ENCODE peak calls at places on chromosomes 12 and 14, in four cellular contexts. N, F, M and H are unnamed samples.

GRCh38 chr12:58341791-58342190 is 400.4 kb downstream of the ATP23 start:
- DNase-seq in N (no peak), M (no peak), F (no peak), H (no peak)

GRCh38 chr12:110109837-110110535 is 14.2 kb upstream of the IFT81 start:
- DNase-seq in N (no peak), M (no peak), F (no peak), H (no peak)

GRCh38 chr12:8894378-8894777 is 19.9 kb upstream of the PHC1 start:
- DNase-seq in F (no peak), N (no peak), M (no peak), H (no peak)

GRCh38 chr12:32549675-32550079 is 129.4 kb upstream of the DNM1L start:
- DNase-seq in M (no peak), F (no peak), N (no peak), H (no peak)

GRCh38 chr12:63206908-63207307 is 55.9 kb upstream of the AVPR1A start:
- DNase-seq in F (no peak), M (no peak), N (no peak), H (no peak)

GRCh38 chr12:45648070-45648469 is 81.4 kb upstream of the ARID2 start:
- DNase-seq in N (no peak), M (peak; percentile 53), F (no peak), H (no peak)

GRCh38 chr12:45235087-45236025 is 19.5 kb downstream of the ANO6 start:
- DNase-seq in F (no peak), N (no peak), M (no peak), H (no peak)

GRCh38 chr12:47730341-47730744 is 5.1 kb upstream of the ENDOU start:
- DNase-seq in F (no peak), M (no peak), N (no peak), H (no peak)

GRCh38 chr12:103635419-103635818 is 48.3 kb downstream of the STAB2 start:
- DNase-seq in M (no peak), N (no peak), F (no peak), H (no peak)

GRCh38 chr14:45135181-45135580 is 549 bp upstream of the FANCM start:
- DNase-seq in F (no peak), M (no peak), N (no peak), H (no peak)

GRCh38 chr14:52553671-52554575 is 1.3 kb downstream of the GPR137C start:
- DNase-seq in N (peak; percentile 67), M (peak; percentile 91), F (peak; percentile 79), H (peak; percentile 59)

GRCh38 chr14:95507701-95508103 is 8.7 kb downstream of the SYNE3 start:
- DNase-seq in F (no peak), N (no peak), M (no peak), H (no peak)

GRCh38 chr12:120817559-120818330 is 86.4 kb downstream of the SPPL3 start:
- DNase-seq in F (no peak), N (no peak), M (no peak), H (no peak)

GRCh38 chr14:101442451-101442850 is 118.8 kb upstream of the DIO3 start:
- DNase-seq in M (no peak), N (no peak), F (no peak), H (no peak)

GRCh38 chr12:125533434-125534029 is 468.3 kb downstream of the AACS start:
- DNase-seq in M (peak; percentile 53), F (no peak), N (peak; percentile 58), H (peak; percentile 72)

GRCh38 chr14:93712079-93712837 is 76.0 kb downstream of the PRIMA1 start:
- DNase-seq in N (no peak), M (no peak), F (no peak), H (no peak)

GRCh38 chr14:31560759-31561154 is 447 bp upstream of the NUBPL start:
- DNase-seq in F (no peak), M (no peak), N (no peak), H (no peak)

GRCh38 chr14:24240110-24240918 is 2.1 kb downstream of the TINF2 start:
- DNase-seq in M (peak; percentile 20), F (no peak), N (no peak), H (no peak)

GRCh38 chr14:24238527-24239037 is 3.8 kb downstream of the TINF2 start:
- DNase-seq in M (peak; percentile 4), F (no peak), N (no peak), H (no peak)

GRCh38 chr14:24243336-24243836 is 963 bp upstream of the TINF2 start:
- DNase-seq in F (no peak), N (no peak), M (no peak), H (no peak)

GRCh38 chr14:24238123-24238522 is 4.3 kb downstream of the TINF2 start:
- DNase-seq in M (peak; percentile 3), F (no peak), N (no peak), H (no peak)

DNA sequence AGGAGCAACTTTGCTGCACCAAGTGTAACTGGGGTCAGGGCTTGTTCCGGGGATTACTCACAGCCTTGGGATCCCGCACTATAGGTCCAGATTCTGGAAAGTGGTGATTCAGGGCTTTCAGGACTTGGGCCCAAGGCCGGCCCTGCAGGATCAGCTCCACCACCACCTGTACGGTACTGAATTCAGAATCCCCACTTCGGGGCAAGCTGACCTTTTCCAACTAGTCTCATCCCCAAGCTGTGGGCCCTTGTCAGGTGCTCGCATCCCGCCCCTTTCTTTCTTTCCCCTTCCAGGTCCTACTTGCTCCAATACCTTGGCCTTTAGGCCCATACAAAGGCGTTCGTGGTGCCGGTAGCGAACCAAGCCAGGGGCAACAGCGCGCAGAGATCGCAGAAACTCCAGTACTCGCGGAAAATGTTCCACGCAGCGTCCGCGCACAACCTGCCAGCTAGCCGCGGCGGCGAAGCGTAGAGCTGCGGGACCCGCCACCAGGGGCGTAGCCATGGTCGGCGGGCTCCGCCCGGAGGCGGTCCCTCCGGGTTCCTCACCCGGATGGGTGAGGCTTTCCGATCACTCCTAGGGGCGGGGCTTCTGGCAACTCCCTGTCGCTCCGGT is 487 bp downstream of the TINF2 start:
- DNase-seq in M (peak; percentile 93), N (peak; percentile 89), F (peak; percentile 91), H (peak; percentile 97)
- TF ChIP-seq CTCF in M (peak; percentile 56), N (peak; percentile 7), F (peak; percentile 84), H (no peak)

GRCh38 chr14:103540816-103541493 is 12.0 kb downstream of the TRMT61A start:
- DNase-seq in N (no peak), M (peak; percentile 45), F (no peak), H (no peak)

GRCh38 chr14:103542545-103543088 is 13.6 kb downstream of the TRMT61A start:
- DNase-seq in F (no peak), M (peak; percentile 74), N (no peak), H (no peak)

GRCh38 chr14:103541494-103541943 is 12.5 kb downstream of the TRMT61A start:
- DNase-seq in F (no peak), M (peak; percentile 33), N (no peak), H (no peak)

GRCh38 chr14:103543140-103543539 is 14.1 kb downstream of the TRMT61A start:
- DNase-seq in F (no peak), N (no peak), M (peak; percentile 35), H (no peak)

GRCh38 chr14:103541944-103542544 is 13.0 kb downstream of the TRMT61A start:
- DNase-seq in M (peak; percentile 57), F (no peak), N (no peak), H (no peak)
- TF ChIP-seq CTCF in M (no peak), F (no peak), N (no peak), H (no peak)

DNA sequence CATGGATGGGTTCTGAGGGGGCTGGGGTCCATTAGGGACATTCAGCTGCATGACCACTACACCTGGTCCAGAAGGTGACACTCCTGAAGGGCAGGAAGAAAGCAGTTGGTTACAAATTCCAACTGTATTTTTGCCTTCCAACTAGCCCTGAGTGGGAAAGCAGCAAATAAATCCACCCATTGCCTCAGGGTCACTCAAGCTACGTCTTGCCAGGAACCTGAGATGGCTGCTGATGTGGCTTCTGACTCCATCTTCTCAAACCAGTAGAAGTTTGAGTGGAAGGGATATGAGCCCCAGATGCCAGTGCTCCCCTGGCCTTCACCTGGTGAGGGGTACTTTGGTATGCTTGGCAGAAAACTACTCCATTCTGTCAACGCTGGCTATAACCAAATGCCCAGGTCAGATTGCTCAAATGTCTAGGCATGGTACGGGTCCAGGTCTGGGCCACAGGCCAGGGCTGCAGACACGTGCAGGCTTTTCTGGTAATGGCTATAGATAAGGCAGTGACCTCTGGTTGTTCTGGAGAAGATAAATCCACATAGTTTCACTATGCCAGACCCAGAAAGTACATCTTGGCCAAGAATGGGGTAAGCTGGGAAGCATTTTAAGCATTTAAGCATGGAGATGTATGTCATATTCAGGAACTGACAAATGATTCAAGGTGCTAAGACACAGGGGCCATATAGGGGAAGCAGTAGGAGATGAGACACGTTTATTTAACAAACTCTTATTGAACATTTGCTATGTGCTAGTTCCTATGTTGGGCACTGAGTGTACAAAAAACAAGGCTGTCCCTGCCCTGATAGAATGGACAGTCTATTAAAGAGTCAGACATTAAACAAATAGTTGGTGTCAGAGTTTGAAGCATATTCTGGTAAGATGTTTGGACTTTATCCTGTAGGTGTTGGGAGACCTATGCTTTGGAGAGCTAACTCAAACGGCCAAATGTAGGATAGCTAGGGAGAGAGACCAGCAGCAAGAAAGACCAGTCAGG is 8.3 kb upstream of the STAC3 start:
- DNase-seq in F (no peak), N (no peak), M (no peak), H (no peak)
- TF ChIP-seq CTCF in F (no peak), N (no peak), M (no peak), H (no peak)

GRCh38 chr14:100294213-100294962 is 11.9 kb downstream of the SLC25A29 start:
- DNase-seq in M (no peak), F (no peak), N (peak; percentile 34), H (peak; percentile 32)
- TF ChIP-seq CTCF in M (no peak), F (no peak), N (no peak), H (no peak)

DNA sequence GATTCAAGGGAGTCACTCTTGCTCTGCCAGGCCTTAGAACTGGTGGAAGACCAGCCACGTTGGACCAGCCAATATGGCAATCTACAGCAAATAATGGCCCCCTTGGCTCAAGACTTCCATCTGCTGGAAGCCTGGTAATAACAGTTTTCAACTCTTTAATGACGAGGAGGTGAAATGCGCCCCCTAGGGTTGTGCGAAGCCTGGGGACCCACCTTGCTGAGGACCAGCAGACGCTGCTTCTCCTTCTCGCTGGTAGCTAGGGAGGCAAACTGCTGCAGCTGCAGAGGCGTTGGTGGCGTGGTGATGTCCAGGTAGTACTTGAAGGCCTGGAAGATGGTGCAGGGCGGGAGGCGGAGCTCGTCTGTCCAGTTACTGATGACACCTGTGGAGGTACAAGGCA is 41.5 kb upstream of the FBXO21 start:
- DNase-seq in N (no peak), F (no peak), M (no peak), H (no peak)
- TF ChIP-seq CTCF in N (no peak), F (no peak), M (no peak), H (no peak)

DNA sequence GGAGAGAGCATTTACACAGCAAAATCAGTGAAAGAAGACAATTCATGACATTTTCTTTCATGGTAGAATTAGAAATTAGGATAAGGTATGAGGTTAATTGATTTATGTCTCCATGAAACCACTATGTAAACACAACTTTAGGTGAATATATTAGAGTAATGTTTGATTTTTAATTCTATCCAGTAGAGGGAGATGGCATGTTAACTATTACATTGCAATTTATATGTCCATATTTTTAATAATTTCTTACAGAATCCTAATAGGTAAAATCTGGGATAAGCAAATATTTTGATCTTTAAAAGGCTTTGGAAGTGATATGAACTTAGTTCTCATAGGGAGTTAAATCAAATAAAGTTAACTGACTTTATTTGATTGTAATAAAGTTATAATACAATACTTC is 373.4 kb upstream of the PDE3A start:
- DNase-seq in F (no peak), M (no peak), N (no peak), H (no peak)
- TF ChIP-seq CTCF in F (peak; percentile 20), M (no peak), N (no peak), H (no peak)